ENCODE peak calls at places on chromosomes 1 and 21, in six cellular contexts. L is aorta; P is PC-3; Z is fibroblast of lung; D is effector memory CD4-positive, alpha-beta T cell; N is CD8-positive, alpha-beta memory T cell. R is an unnamed sample.

GRCh38 chr21:39313042-39313456 is 383 bp downstream of the BRWD1 start:
- DNase-seq in D (no peak), L (peak; percentile 62), P (no peak), N (peak; percentile 60), Z (peak; percentile 11), R (no peak)

GRCh38 chr1:4614371-4615137 is 39.9 kb upstream of the AJAP1 start:
- DNase-seq in L (peak; percentile 19), Z (no peak), P (no peak), D (no peak), N (no peak), R (no peak)

GRCh38 chr1:57041901-57042300 is 76.1 kb upstream of the C8B start:
- DNase-seq in D (no peak), Z (no peak), L (no peak), N (no peak), P (no peak), R (no peak)

GRCh38 chr1:26701266-26701994 is 5.6 kb downstream of the ARID1A start:
- DNase-seq in D (no peak), N (no peak), L (no peak), P (peak; percentile 60), Z (peak; percentile 88), R (no peak)

GRCh38 chr1:1001057-1001630 is 1.2 kb upstream of the HES4 start:
- DNase-seq in D (no peak), Z (no peak), N (peak; percentile 46), P (no peak), L (peak; percentile 50), R (peak; percentile 42)

GRCh38 chr21:34946385-34947121 is 102.5 kb downstream of the RUNX1 start:
- DNase-seq in P (no peak), N (no peak), D (no peak), L (no peak), Z (no peak), R (no peak)

GRCh38 chr21:41207401-41208388 is 39.7 kb downstream of the BACE2 start:
- DNase-seq in L (peak; percentile 84), Z (peak; percentile 83), N (no peak), P (no peak), D (no peak), R (peak; percentile 39)

GRCh38 chr1:4636644-4637380 is 17.6 kb upstream of the AJAP1 start:
- DNase-seq in Z (no peak), D (no peak), L (no peak), P (no peak), N (no peak), R (no peak)

GRCh38 chr1:218661411-218661810 is 316.3 kb downstream of the TGFB2 start:
- DNase-seq in Z (no peak), D (no peak), L (no peak), P (no peak), N (no peak), R (no peak)

GRCh38 chr1:116426401-116426800 is 53.4 kb downstream of the ATP1A1 start:
- DNase-seq in Z (no peak), D (no peak), L (no peak), P (no peak), N (no peak), R (no peak)

GRCh38 chr1:230849451-230850194 is 18.7 kb downstream of the C1orf198 start:
- DNase-seq in Z (peak; percentile 98), D (no peak), N (no peak), L (peak; percentile 90), P (peak; percentile 92), R (peak; percentile 98)

GRCh38 chr1:207459008-207459407 is 4.9 kb downstream of the CR2 start:
- DNase-seq in N (peak; percentile 47), Z (no peak), D (no peak), L (no peak), P (no peak), R (no peak)

GRCh38 chr1:16077430-16078245 is 4.2 kb upstream of the FAM131C start:
- DNase-seq in L (no peak), Z (peak; percentile 41), N (no peak), D (no peak), P (no peak), R (no peak)

GRCh38 chr1:118110580-118110979 is 74.4 kb downstream of the SPAG17 start:
- DNase-seq in L (no peak), D (no peak), Z (peak; percentile 19), N (no peak), P (no peak), R (no peak)

GRCh38 chr21:42145569-42146250 is 73.2 kb upstream of the ABCG1 start:
- DNase-seq in Z (peak; percentile 29), L (no peak), D (peak; percentile 25), P (peak; percentile 77), N (peak; percentile 76), R (peak; percentile 83)

GRCh38 chr1:4531842-4532241 is 122.6 kb upstream of the AJAP1 start:
- DNase-seq in D (no peak), L (no peak), Z (no peak), N (no peak), P (no peak), R (no peak)

GRCh38 chr1:30656171-30656940 is 67.0 kb downstream of the MATN1 start:
- DNase-seq in Z (no peak), L (no peak), P (no peak), N (no peak), D (no peak), R (no peak)

GRCh38 chr1:39727932-39728317 is 10.8 kb upstream of the PPIE start:
- DNase-seq in N (no peak), Z (no peak), D (no peak), L (no peak), P (no peak), R (no peak)

GRCh38 chr1:53145942-53146708 is 3.7 kb upstream of the SLC1A7 start:
- DNase-seq in D (no peak), N (no peak), Z (peak; percentile 100), P (peak; percentile 99), L (peak; percentile 87), R (peak; percentile 96)

GRCh38 chr1:203172184-203173115 is 3.2 kb downstream of the MYBPH start:
- DNase-seq in P (peak; percentile 81), D (no peak), Z (peak; percentile 30), N (no peak), L (peak; percentile 66), R (peak; percentile 44)

GRCh38 chr1:225603538-225604354 is 49.2 kb downstream of the ENAH start:
- DNase-seq in P (peak; percentile 71), D (no peak), N (no peak), L (no peak), Z (peak; percentile 78), R (peak; percentile 71)

GRCh38 chr1:14613915-14614314 is 15.4 kb downstream of the KAZN start:
- DNase-seq in N (no peak), D (no peak), Z (no peak), L (no peak), P (no peak), R (no peak)

GRCh38 chr1:204128964-204129896 is 22.6 kb downstream of the ETNK2 start:
- DNase-seq in N (peak; percentile 69), P (peak; percentile 77), D (peak; percentile 35), Z (peak; percentile 59), L (peak; percentile 76), R (peak; percentile 88)

GRCh38 chr1:45009956-45010854 is 919 bp downstream of the HECTD3 start:
- DNase-seq in L (peak; percentile 54), Z (no peak), D (no peak), P (peak; percentile 43), N (peak; percentile 52), R (peak; percentile 36)

GRCh38 chr1:78237364-78237916 is 191.7 kb downstream of the GIPC2 start:
- DNase-seq in Z (no peak), L (no peak), P (peak; percentile 98), D (no peak), N (no peak), R (no peak)

GRCh38 chr21:41648591-41649031 is 118.2 kb downstream of the RIPK4 start:
- DNase-seq in N (no peak), P (peak; percentile 48), D (no peak), L (no peak), Z (peak; percentile 80), R (peak; percentile 67)

GRCh38 chr1:225689882-225690459 is 37.0 kb upstream of the ENAH start:
- DNase-seq in L (no peak), Z (peak; percentile 25), P (peak; percentile 63), D (no peak), N (no peak), R (no peak)

GRCh38 chr1:32447469-32448185 is 17.2 kb upstream of the ZBTB8B start:
- DNase-seq in D (no peak), Z (peak; percentile 96), N (no peak), P (peak; percentile 6), L (peak; percentile 52), R (peak; percentile 78)

DNA sequence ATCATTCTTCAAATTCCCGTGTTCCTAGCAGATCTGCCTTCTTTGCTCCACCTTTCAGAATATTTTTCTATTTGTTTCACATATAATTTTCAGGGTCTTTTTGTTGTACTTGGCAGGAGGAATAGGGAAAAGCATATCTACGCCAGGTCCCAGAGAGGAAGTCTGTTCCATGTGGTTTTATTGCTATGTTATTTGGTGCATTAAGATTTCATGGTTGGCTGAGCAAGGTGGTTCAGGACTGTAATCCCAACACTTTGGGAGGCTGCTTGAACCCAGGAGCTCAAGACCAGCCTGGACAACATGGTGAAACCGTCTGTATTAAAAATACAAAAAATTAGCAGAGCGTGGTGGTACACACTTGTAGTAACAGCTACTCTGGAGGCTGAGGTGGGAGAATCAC is 36.1 kb downstream of the COL6A1 start:
- DNase-seq in P (no peak), Z (peak; percentile 42), L (no peak), D (no peak), N (no peak), R (no peak)
- H3K36me3 ChIP-seq in P (no peaks in the 10 kb centered on the region), Z (no peaks in the 10 kb centered on the region), L (no peaks in the 10 kb centered on the region), D (no peaks in the 10 kb centered on the region), N (no peaks in the 10 kb centered on the region), R (no peaks in the 10 kb centered on the region)

DNA sequence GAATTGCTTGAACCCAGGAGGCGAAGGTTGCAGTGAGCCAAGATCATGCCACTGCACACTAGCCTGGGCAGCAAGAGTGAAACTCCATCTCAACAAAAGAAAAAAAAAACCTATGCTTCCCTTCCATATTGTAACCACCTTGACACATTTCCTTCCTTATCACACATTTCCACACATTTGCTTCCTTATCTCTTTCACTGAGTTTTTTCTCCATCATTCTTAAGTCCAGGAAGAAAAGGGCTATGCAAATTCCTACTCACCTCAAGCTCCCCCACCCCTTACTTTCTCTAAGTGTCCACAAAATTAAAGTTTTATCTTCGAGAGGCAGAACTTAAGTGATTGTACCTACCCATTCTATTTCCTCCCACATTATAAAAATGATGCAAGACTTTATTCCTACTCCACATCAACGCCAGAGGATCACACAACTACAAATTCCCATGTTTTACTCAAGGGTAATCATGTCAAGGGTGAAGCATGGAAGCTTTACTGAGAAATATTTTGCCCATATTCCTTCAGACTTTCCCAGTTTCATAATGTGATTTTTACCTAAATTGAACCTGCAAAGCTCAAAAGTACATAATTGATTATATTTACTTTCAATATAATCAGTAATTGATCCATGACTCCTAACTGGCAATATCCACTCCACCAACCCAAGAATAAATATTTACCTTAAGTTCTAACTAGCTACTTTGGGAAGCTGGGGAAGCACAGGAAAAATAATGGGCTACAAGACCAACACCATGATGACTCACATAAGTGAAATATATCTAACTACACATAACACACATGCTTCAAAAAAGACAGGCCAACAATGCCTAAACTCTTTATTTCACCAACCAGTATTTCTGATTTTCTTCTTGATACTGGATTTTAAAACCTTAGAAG is 9.3 kb downstream of the WDR77 start:
- DNase-seq in L (no peak), N (no peak), D (no peak), Z (no peak), P (no peak), R (no peak)
- H3K36me3 ChIP-seq in L (peaks cover 17% of the 10 kb centered on the region), N (peaks cover 41% of the 10 kb centered on the region), D (peaks cover 58% of the 10 kb centered on the region), Z (peaks cover 5% of the 10 kb centered on the region), P (peaks cover 68% of the 10 kb centered on the region), R (peaks cover 73% of the 10 kb centered on the region)

GRCh38 chr1:93525431-93525830 is 77.5 kb downstream of the FNBP1L start:
- DNase-seq in N (no peak), L (no peak), P (no peak), Z (peak; percentile 42), D (no peak), R (no peak)
- H3K36me3 ChIP-seq in N (no peaks in the 10 kb centered on the region), L (no peaks in the 10 kb centered on the region), P (no peaks in the 10 kb centered on the region), Z (no peaks in the 10 kb centered on the region), D (no peaks in the 10 kb centered on the region), R (no peaks in the 10 kb centered on the region)

GRCh38 chr1:52032124-52032784 is 1.4 kb downstream of the KTI12 start:
- DNase-seq in P (no peak), D (no peak), L (no peak), N (no peak), Z (no peak), R (peak; percentile 18)
- H3K36me3 ChIP-seq in P (no peaks in the 10 kb centered on the region), D (no peaks in the 10 kb centered on the region), L (no peaks in the 10 kb centered on the region), N (no peaks in the 10 kb centered on the region), Z (no peaks in the 10 kb centered on the region), R (peaks cover 7% of the 10 kb centered on the region)

R was measured in adipocyte.